ENCODE peak calls at places on chromosomes 13 and 19, in nine cellular contexts. One of them, this sample, is unnamed.

GRCh38 chr19:35204799-35205732 is 23.5 kb downstream of the FAM187B start:
- DNase-seq in pulmonary artery endothelial cell: no peak
- DNase-seq in sigmoid colon: no peak
- DNase-seq in T-helper 9 cell: no peak
- DNase-seq in AG04449: no peak
- DNase-seq in HS-5: no peak
- DNase-seq in non-pigmented ciliary epithelial cell: no peak
- DNase-seq in kidney epithelial cell: no peak
- DNase-seq in left cardiac atrium: no peak
- DNase-seq in this sample: no peak

GRCh38 chr13:27450921-27451461 is 627 bp upstream of the MTIF3 start:
- DNase-seq in pulmonary artery endothelial cell: no peak
- DNase-seq in sigmoid colon: peak
- DNase-seq in T-helper 9 cell: peak
- DNase-seq in AG04449: no peak
- DNase-seq in HS-5: no peak
- DNase-seq in non-pigmented ciliary epithelial cell: no peak
- DNase-seq in kidney epithelial cell: peak
- DNase-seq in left cardiac atrium: peak
- DNase-seq in this sample: peak

GRCh38 chr13:31896427-31896826 is 135.1 kb upstream of the FRY start:
- DNase-seq in pulmonary artery endothelial cell: no peak
- DNase-seq in sigmoid colon: no peak
- DNase-seq in T-helper 9 cell: no peak
- DNase-seq in AG04449: peak
- DNase-seq in HS-5: no peak
- DNase-seq in non-pigmented ciliary epithelial cell: peak
- DNase-seq in kidney epithelial cell: no peak
- DNase-seq in left cardiac atrium: peak
- DNase-seq in this sample: no peak

GRCh38 chr19:42846597-42846996 is 32.9 kb downstream of the PSG1 start:
- DNase-seq in pulmonary artery endothelial cell: no peak
- DNase-seq in sigmoid colon: no peak
- DNase-seq in T-helper 9 cell: no peak
- DNase-seq in AG04449: no peak
- DNase-seq in HS-5: peak
- DNase-seq in non-pigmented ciliary epithelial cell: peak
- DNase-seq in kidney epithelial cell: no peak
- DNase-seq in left cardiac atrium: no peak
- DNase-seq in this sample: no peak

GRCh38 chr19:18292810-18293641 is 11.6 kb upstream of the JUND start:
- DNase-seq in pulmonary artery endothelial cell: no peak
- DNase-seq in sigmoid colon: peak
- DNase-seq in T-helper 9 cell: no peak
- DNase-seq in AG04449: no peak
- DNase-seq in HS-5: no peak
- DNase-seq in non-pigmented ciliary epithelial cell: peak
- DNase-seq in kidney epithelial cell: no peak
- DNase-seq in left cardiac atrium: peak
- DNase-seq in this sample: peak

GRCh38 chr19:6767357-6768235 is at the start of gene SH2D3A:
- DNase-seq in pulmonary artery endothelial cell: no peak
- DNase-seq in sigmoid colon: peak
- DNase-seq in T-helper 9 cell: peak
- DNase-seq in AG04449: no peak
- DNase-seq in HS-5: no peak
- DNase-seq in non-pigmented ciliary epithelial cell: no peak
- DNase-seq in kidney epithelial cell: no peak
- DNase-seq in left cardiac atrium: peak
- DNase-seq in this sample: no peak

GRCh38 chr13:23469901-23470525 is 36.5 kb upstream of the SACS start:
- DNase-seq in pulmonary artery endothelial cell: no peak
- DNase-seq in sigmoid colon: no peak
- DNase-seq in T-helper 9 cell: no peak
- DNase-seq in AG04449: peak
- DNase-seq in HS-5: no peak
- DNase-seq in non-pigmented ciliary epithelial cell: peak
- DNase-seq in kidney epithelial cell: peak
- DNase-seq in left cardiac atrium: no peak
- DNase-seq in this sample: no peak

GRCh38 chr13:26896986-26897668 is 136.5 kb upstream of the GPR12 start:
- DNase-seq in pulmonary artery endothelial cell: no peak
- DNase-seq in sigmoid colon: no peak
- DNase-seq in T-helper 9 cell: no peak
- DNase-seq in AG04449: no peak
- DNase-seq in HS-5: no peak
- DNase-seq in non-pigmented ciliary epithelial cell: no peak
- DNase-seq in kidney epithelial cell: no peak
- DNase-seq in left cardiac atrium: no peak
- DNase-seq in this sample: no peak

GRCh38 chr13:82829040-82829439 is 1053.2 kb downstream of the SLITRK1 start:
- DNase-seq in pulmonary artery endothelial cell: no peak
- DNase-seq in sigmoid colon: no peak
- DNase-seq in T-helper 9 cell: no peak
- DNase-seq in AG04449: no peak
- DNase-seq in HS-5: no peak
- DNase-seq in non-pigmented ciliary epithelial cell: no peak
- DNase-seq in kidney epithelial cell: no peak
- DNase-seq in left cardiac atrium: no peak
- DNase-seq in this sample: no peak

GRCh38 chr13:99123101-99124045 is 77.3 kb upstream of the UBAC2 start:
- DNase-seq in pulmonary artery endothelial cell: no peak
- DNase-seq in sigmoid colon: no peak
- DNase-seq in T-helper 9 cell: no peak
- DNase-seq in AG04449: no peak
- DNase-seq in HS-5: peak
- DNase-seq in non-pigmented ciliary epithelial cell: no peak
- DNase-seq in kidney epithelial cell: peak
- DNase-seq in left cardiac atrium: no peak
- DNase-seq in this sample: no peak

GRCh38 chr19:52734340-52734892 is 428 bp downstream of the ZNF611 start:
- DNase-seq in pulmonary artery endothelial cell: no peak
- DNase-seq in sigmoid colon: peak
- DNase-seq in T-helper 9 cell: peak
- DNase-seq in AG04449: no peak
- DNase-seq in HS-5: no peak
- DNase-seq in non-pigmented ciliary epithelial cell: no peak
- DNase-seq in kidney epithelial cell: no peak
- DNase-seq in left cardiac atrium: peak
- DNase-seq in this sample: peak

GRCh38 chr13:50189450-50189849 is 174.2 kb downstream of the KCNRG start:
- DNase-seq in pulmonary artery endothelial cell: no peak
- DNase-seq in sigmoid colon: no peak
- DNase-seq in T-helper 9 cell: no peak
- DNase-seq in AG04449: no peak
- DNase-seq in HS-5: no peak
- DNase-seq in non-pigmented ciliary epithelial cell: no peak
- DNase-seq in kidney epithelial cell: no peak
- DNase-seq in left cardiac atrium: no peak
- DNase-seq in this sample: no peak

GRCh38 chr19:14325863-14326262 is 55.4 kb upstream of the ADGRE5 start:
- DNase-seq in pulmonary artery endothelial cell: no peak
- DNase-seq in sigmoid colon: no peak
- DNase-seq in T-helper 9 cell: no peak
- DNase-seq in AG04449: no peak
- DNase-seq in HS-5: no peak
- DNase-seq in non-pigmented ciliary epithelial cell: no peak
- DNase-seq in kidney epithelial cell: peak
- DNase-seq in left cardiac atrium: no peak
- DNase-seq in this sample: no peak

GRCh38 chr13:20416223-20416622 is 109.4 kb downstream of the CRYL1 start:
- DNase-seq in pulmonary artery endothelial cell: no peak
- DNase-seq in sigmoid colon: no peak
- DNase-seq in T-helper 9 cell: no peak
- DNase-seq in AG04449: no peak
- DNase-seq in HS-5: no peak
- DNase-seq in non-pigmented ciliary epithelial cell: no peak
- DNase-seq in kidney epithelial cell: no peak
- DNase-seq in left cardiac atrium: no peak
- DNase-seq in this sample: no peak

GRCh38 chr19:771332-771785 is 20.4 kb downstream of the MISP start:
- DNase-seq in pulmonary artery endothelial cell: no peak
- DNase-seq in sigmoid colon: no peak
- DNase-seq in T-helper 9 cell: no peak
- DNase-seq in AG04449: no peak
- DNase-seq in HS-5: no peak
- DNase-seq in non-pigmented ciliary epithelial cell: no peak
- DNase-seq in kidney epithelial cell: no peak
- DNase-seq in left cardiac atrium: no peak
- DNase-seq in this sample: no peak

GRCh38 chr19:4088975-4089374 is 22.3 kb upstream of the ZBTB7A start:
- DNase-seq in pulmonary artery endothelial cell: no peak
- DNase-seq in sigmoid colon: no peak
- DNase-seq in T-helper 9 cell: peak
- DNase-seq in AG04449: no peak
- DNase-seq in HS-5: no peak
- DNase-seq in non-pigmented ciliary epithelial cell: no peak
- DNase-seq in kidney epithelial cell: no peak
- DNase-seq in left cardiac atrium: no peak
- DNase-seq in this sample: no peak

GRCh38 chr13:51643882-51644281 is 59.6 kb downstream of the WDFY2 start:
- DNase-seq in pulmonary artery endothelial cell: peak
- DNase-seq in sigmoid colon: no peak
- DNase-seq in T-helper 9 cell: no peak
- DNase-seq in AG04449: peak
- DNase-seq in HS-5: no peak
- DNase-seq in non-pigmented ciliary epithelial cell: peak
- DNase-seq in kidney epithelial cell: peak
- DNase-seq in left cardiac atrium: no peak
- DNase-seq in this sample: no peak

GRCh38 chr19:12913011-12913561 is 6.0 kb downstream of the SYCE2 start:
- DNase-seq in pulmonary artery endothelial cell: no peak
- DNase-seq in sigmoid colon: peak
- DNase-seq in T-helper 9 cell: no peak
- DNase-seq in AG04449: no peak
- DNase-seq in HS-5: no peak
- DNase-seq in non-pigmented ciliary epithelial cell: no peak
- DNase-seq in kidney epithelial cell: no peak
- DNase-seq in left cardiac atrium: peak
- DNase-seq in this sample: peak

GRCh38 chr19:35449347-35450043 is 1.4 kb downstream of the FFAR2 start:
- DNase-seq in pulmonary artery endothelial cell: no peak
- DNase-seq in sigmoid colon: no peak
- DNase-seq in T-helper 9 cell: no peak
- DNase-seq in AG04449: no peak
- DNase-seq in HS-5: no peak
- DNase-seq in non-pigmented ciliary epithelial cell: no peak
- DNase-seq in kidney epithelial cell: no peak
- DNase-seq in left cardiac atrium: no peak
- DNase-seq in this sample: no peak

GRCh38 chr19:54035215-54036178 is 28.2 kb downstream of the VSTM1 start:
- DNase-seq in pulmonary artery endothelial cell: peak
- DNase-seq in sigmoid colon: no peak
- DNase-seq in T-helper 9 cell: no peak
- DNase-seq in AG04449: peak
- DNase-seq in HS-5: peak
- DNase-seq in non-pigmented ciliary epithelial cell: peak
- DNase-seq in kidney epithelial cell: peak
- DNase-seq in left cardiac atrium: no peak
- DNase-seq in this sample: no peak

GRCh38 chr13:36069881-36070366 is 61.3 kb downstream of the DCLK1 start:
- DNase-seq in pulmonary artery endothelial cell: no peak
- DNase-seq in sigmoid colon: peak
- DNase-seq in T-helper 9 cell: no peak
- DNase-seq in AG04449: no peak
- DNase-seq in HS-5: no peak
- DNase-seq in non-pigmented ciliary epithelial cell: no peak
- DNase-seq in kidney epithelial cell: no peak
- DNase-seq in left cardiac atrium: no peak
- DNase-seq in this sample: no peak

GRCh38 chr13:106104281-106104901 is 431.1 kb downstream of the EFNB2 start:
- DNase-seq in pulmonary artery endothelial cell: peak
- DNase-seq in sigmoid colon: no peak
- DNase-seq in T-helper 9 cell: no peak
- DNase-seq in AG04449: peak
- DNase-seq in HS-5: peak
- DNase-seq in non-pigmented ciliary epithelial cell: peak
- DNase-seq in kidney epithelial cell: peak
- DNase-seq in left cardiac atrium: no peak
- DNase-seq in this sample: no peak

GRCh38 chr13:39531646-39532045 is 71.3 kb downstream of the LHFPL6 start:
- DNase-seq in pulmonary artery endothelial cell: no peak
- DNase-seq in sigmoid colon: no peak
- DNase-seq in T-helper 9 cell: no peak
- DNase-seq in AG04449: no peak
- DNase-seq in HS-5: no peak
- DNase-seq in non-pigmented ciliary epithelial cell: no peak
- DNase-seq in kidney epithelial cell: no peak
- DNase-seq in left cardiac atrium: no peak
- DNase-seq in this sample: no peak

GRCh38 chr19:29785955-29786589 is 25.7 kb upstream of the CCNE1 start:
- DNase-seq in pulmonary artery endothelial cell: no peak
- DNase-seq in sigmoid colon: no peak
- DNase-seq in T-helper 9 cell: no peak
- DNase-seq in AG04449: no peak
- DNase-seq in HS-5: no peak
- DNase-seq in non-pigmented ciliary epithelial cell: no peak
- DNase-seq in kidney epithelial cell: no peak
- DNase-seq in left cardiac atrium: no peak
- DNase-seq in this sample: no peak

GRCh38 chr13:110546933-110547332 is 14.6 kb downstream of the RAB20 start:
- DNase-seq in pulmonary artery endothelial cell: peak
- DNase-seq in sigmoid colon: peak
- DNase-seq in T-helper 9 cell: no peak
- DNase-seq in AG04449: peak
- DNase-seq in HS-5: peak
- DNase-seq in non-pigmented ciliary epithelial cell: peak
- DNase-seq in kidney epithelial cell: peak
- DNase-seq in left cardiac atrium: peak
- DNase-seq in this sample: peak

GRCh38 chr13:43026262-43026661 is 2.9 kb downstream of the DNAJC15 start:
- DNase-seq in pulmonary artery endothelial cell: no peak
- DNase-seq in sigmoid colon: no peak
- DNase-seq in T-helper 9 cell: no peak
- DNase-seq in AG04449: no peak
- DNase-seq in HS-5: no peak
- DNase-seq in non-pigmented ciliary epithelial cell: no peak
- DNase-seq in kidney epithelial cell: no peak
- DNase-seq in left cardiac atrium: no peak
- DNase-seq in this sample: no peak

GRCh38 chr13:27607125-27607524 is 13.2 kb downstream of the LNX2 start:
- DNase-seq in pulmonary artery endothelial cell: peak
- DNase-seq in sigmoid colon: no peak
- DNase-seq in T-helper 9 cell: no peak
- DNase-seq in AG04449: peak
- DNase-seq in HS-5: no peak
- DNase-seq in non-pigmented ciliary epithelial cell: peak
- DNase-seq in kidney epithelial cell: peak
- DNase-seq in left cardiac atrium: no peak
- DNase-seq in this sample: no peak

GRCh38 chr13:44191504-44192171 is 182.0 kb upstream of the SERP2 start:
- DNase-seq in pulmonary artery endothelial cell: peak
- DNase-seq in sigmoid colon: no peak
- DNase-seq in T-helper 9 cell: peak
- DNase-seq in AG04449: no peak
- DNase-seq in HS-5: no peak
- DNase-seq in non-pigmented ciliary epithelial cell: no peak
- DNase-seq in kidney epithelial cell: no peak
- DNase-seq in left cardiac atrium: peak
- DNase-seq in this sample: peak

GRCh38 chr19:49565261-49565660 is 15.1 kb downstream of the NOSIP start:
- DNase-seq in pulmonary artery endothelial cell: no peak
- DNase-seq in sigmoid colon: peak
- DNase-seq in T-helper 9 cell: no peak
- DNase-seq in AG04449: no peak
- DNase-seq in HS-5: no peak
- DNase-seq in non-pigmented ciliary epithelial cell: no peak
- DNase-seq in kidney epithelial cell: no peak
- DNase-seq in left cardiac atrium: no peak
- DNase-seq in this sample: no peak

GRCh38 chr13:32538234-32538620 is 368 bp downstream of the N4BP2L2 start:
- DNase-seq in pulmonary artery endothelial cell: no peak
- DNase-seq in sigmoid colon: peak
- DNase-seq in T-helper 9 cell: no peak
- DNase-seq in AG04449: peak
- DNase-seq in HS-5: peak
- DNase-seq in non-pigmented ciliary epithelial cell: no peak
- DNase-seq in kidney epithelial cell: peak
- DNase-seq in left cardiac atrium: peak
- DNase-seq in this sample: no peak

GRCh38 chr19:17037184-17037583 is 10.6 kb upstream of the CPAMD8 start:
- DNase-seq in pulmonary artery endothelial cell: no peak
- DNase-seq in sigmoid colon: no peak
- DNase-seq in T-helper 9 cell: no peak
- DNase-seq in AG04449: no peak
- DNase-seq in HS-5: no peak
- DNase-seq in non-pigmented ciliary epithelial cell: no peak
- DNase-seq in kidney epithelial cell: no peak
- DNase-seq in left cardiac atrium: no peak
- DNase-seq in this sample: no peak